ENCODE peak calls at places on chromosome 10, in ten cellular contexts. One of them, this sample, is unnamed.
A peak's percentile ranks its signal among the peaks of the same experiment; 100 is the strongest.

GRCh38 chr10:2920638-2921037 is 146.7 kb upstream of the PFKP start:
- DNase-seq in neuronal stem cell: no peak
- DNase-seq in Panc1: no peak
- DNase-seq in activated T-cell treated with anti-CD3 and anti-CD28 coated beads for 48 hours: no peak
- DNase-seq in cardiac septum: no peak
- DNase-seq in small intestine: peak; percentile 12
- DNase-seq in NCI-H1436: no peak
- DNase-seq in H54: no peak
- DNase-seq in T-cell: no peak
- DNase-seq in activated naive CD4-positive, alpha-beta T cell: no peak
- DNase-seq in this sample: no peak

GRCh38 chr10:58846856-58847255 is 329.6 kb upstream of the PHYHIPL start:
- DNase-seq in small intestine: no peak
- DNase-seq in activated naive CD4-positive, alpha-beta T cell: no peak
- DNase-seq in NCI-H1436: no peak
- DNase-seq in H54: no peak
- DNase-seq in T-cell: no peak
- DNase-seq in cardiac septum: no peak
- DNase-seq in neuronal stem cell: no peak
- DNase-seq in activated T-cell treated with anti-CD3 and anti-CD28 coated beads for 48 hours: no peak
- DNase-seq in Panc1: no peak
- DNase-seq in this sample: peak; percentile 39

GRCh38 chr10:76487582-76487981 is 1056.2 kb downstream of the LRMDA start:
- DNase-seq in activated naive CD4-positive, alpha-beta T cell: no peak
- DNase-seq in small intestine: no peak
- DNase-seq in activated T-cell treated with anti-CD3 and anti-CD28 coated beads for 48 hours: no peak
- DNase-seq in Panc1: no peak
- DNase-seq in neuronal stem cell: no peak
- DNase-seq in H54: no peak
- DNase-seq in cardiac septum: no peak
- DNase-seq in T-cell: no peak
- DNase-seq in NCI-H1436: no peak
- DNase-seq in this sample: no peak

GRCh38 chr10:119333146-119333792 is 125.9 kb downstream of the GRK5 start:
- DNase-seq in H54: peak; percentile 65
- DNase-seq in NCI-H1436: no peak
- DNase-seq in activated T-cell treated with anti-CD3 and anti-CD28 coated beads for 48 hours: peak; percentile 47
- DNase-seq in neuronal stem cell: no peak
- DNase-seq in small intestine: no peak
- DNase-seq in activated naive CD4-positive, alpha-beta T cell: no peak
- DNase-seq in T-cell: no peak
- DNase-seq in cardiac septum: no peak
- DNase-seq in Panc1: no peak
- DNase-seq in this sample: no peak

GRCh38 chr10:116801658-116802057 is 47.6 kb upstream of the ENO4 start:
- DNase-seq in small intestine: no peak
- DNase-seq in activated T-cell treated with anti-CD3 and anti-CD28 coated beads for 48 hours: no peak
- DNase-seq in activated naive CD4-positive, alpha-beta T cell: no peak
- DNase-seq in Panc1: no peak
- DNase-seq in H54: no peak
- DNase-seq in cardiac septum: no peak
- DNase-seq in T-cell: no peak
- DNase-seq in NCI-H1436: no peak
- DNase-seq in neuronal stem cell: no peak
- DNase-seq in this sample: no peak

GRCh38 chr10:52332815-52333214 is 18.7 kb downstream of the DKK1 start:
- DNase-seq in H54: no peak
- DNase-seq in activated naive CD4-positive, alpha-beta T cell: no peak
- DNase-seq in T-cell: no peak
- DNase-seq in NCI-H1436: no peak
- DNase-seq in activated T-cell treated with anti-CD3 and anti-CD28 coated beads for 48 hours: no peak
- DNase-seq in Panc1: no peak
- DNase-seq in cardiac septum: no peak
- DNase-seq in small intestine: no peak
- DNase-seq in neuronal stem cell: no peak
- DNase-seq in this sample: no peak

GRCh38 chr10:48249004-48249762 is 25.3 kb downstream of the FRMPD2 start:
- DNase-seq in activated naive CD4-positive, alpha-beta T cell: no peak
- DNase-seq in NCI-H1436: no peak
- DNase-seq in neuronal stem cell: no peak
- DNase-seq in Panc1: no peak
- DNase-seq in T-cell: no peak
- DNase-seq in activated T-cell treated with anti-CD3 and anti-CD28 coated beads for 48 hours: no peak
- DNase-seq in small intestine: no peak
- DNase-seq in cardiac septum: no peak
- DNase-seq in H54: no peak
- DNase-seq in this sample: no peak

GRCh38 chr10:131641231-131641630 is 259.6 kb upstream of the PPP2R2D start:
- DNase-seq in neuronal stem cell: no peak
- DNase-seq in cardiac septum: peak; percentile 53
- DNase-seq in activated T-cell treated with anti-CD3 and anti-CD28 coated beads for 48 hours: peak; percentile 8
- DNase-seq in activated naive CD4-positive, alpha-beta T cell: no peak
- DNase-seq in T-cell: no peak
- DNase-seq in H54: no peak
- DNase-seq in NCI-H1436: no peak
- DNase-seq in small intestine: no peak
- DNase-seq in Panc1: no peak
- DNase-seq in this sample: no peak

GRCh38 chr10:90138844-90139243 is 437.5 kb downstream of the KIF20B start:
- DNase-seq in H54: no peak
- DNase-seq in small intestine: no peak
- DNase-seq in cardiac septum: no peak
- DNase-seq in neuronal stem cell: no peak
- DNase-seq in activated naive CD4-positive, alpha-beta T cell: no peak
- DNase-seq in T-cell: no peak
- DNase-seq in Panc1: no peak
- DNase-seq in activated T-cell treated with anti-CD3 and anti-CD28 coated beads for 48 hours: no peak
- DNase-seq in NCI-H1436: no peak
- DNase-seq in this sample: no peak

GRCh38 chr10:71880425-71881306 is 29.6 kb upstream of the PSAP start:
- DNase-seq in Panc1: no peak
- DNase-seq in H54: no peak
- DNase-seq in small intestine: no peak
- DNase-seq in T-cell: no peak
- DNase-seq in cardiac septum: no peak
- DNase-seq in NCI-H1436: no peak
- DNase-seq in activated naive CD4-positive, alpha-beta T cell: no peak
- DNase-seq in neuronal stem cell: no peak
- DNase-seq in activated T-cell treated with anti-CD3 and anti-CD28 coated beads for 48 hours: no peak
- DNase-seq in this sample: peak; percentile 92

GRCh38 chr10:97062484-97062883 is 123.3 kb downstream of the SLIT1 start:
- DNase-seq in H54: no peak
- DNase-seq in neuronal stem cell: no peak
- DNase-seq in small intestine: no peak
- DNase-seq in T-cell: no peak
- DNase-seq in activated T-cell treated with anti-CD3 and anti-CD28 coated beads for 48 hours: no peak
- DNase-seq in activated naive CD4-positive, alpha-beta T cell: no peak
- DNase-seq in cardiac septum: no peak
- DNase-seq in Panc1: no peak
- DNase-seq in NCI-H1436: no peak
- DNase-seq in this sample: no peak

GRCh38 chr10:116272497-116273221 is at the start of gene GFRA1:
- DNase-seq in H54: no peak
- DNase-seq in small intestine: no peak
- DNase-seq in cardiac septum: no peak
- DNase-seq in activated naive CD4-positive, alpha-beta T cell: no peak
- DNase-seq in T-cell: no peak
- DNase-seq in Panc1: no peak
- DNase-seq in NCI-H1436: no peak
- DNase-seq in activated T-cell treated with anti-CD3 and anti-CD28 coated beads for 48 hours: no peak
- DNase-seq in neuronal stem cell: peak; percentile 40
- DNase-seq in this sample: no peak

GRCh38 chr10:96044686-96045085 is 1.3 kb downstream of the CCNJ start:
- DNase-seq in small intestine: peak; percentile 21
- DNase-seq in NCI-H1436: no peak
- DNase-seq in neuronal stem cell: no peak
- DNase-seq in activated naive CD4-positive, alpha-beta T cell: no peak
- DNase-seq in T-cell: no peak
- DNase-seq in H54: no peak
- DNase-seq in Panc1: no peak
- DNase-seq in cardiac septum: no peak
- DNase-seq in activated T-cell treated with anti-CD3 and anti-CD28 coated beads for 48 hours: no peak
- DNase-seq in this sample: no peak

GRCh38 chr10:43417950-43418768 is 9.2 kb upstream of the HNRNPF start:
- DNase-seq in T-cell: no peak
- DNase-seq in small intestine: no peak
- DNase-seq in Panc1: no peak
- DNase-seq in activated T-cell treated with anti-CD3 and anti-CD28 coated beads for 48 hours: no peak
- DNase-seq in cardiac septum: no peak
- DNase-seq in activated naive CD4-positive, alpha-beta T cell: no peak
- DNase-seq in neuronal stem cell: no peak
- DNase-seq in NCI-H1436: no peak
- DNase-seq in H54: no peak
- DNase-seq in this sample: no peak

GRCh38 chr10:44857363-44858016 is 53.6 kb upstream of the TMEM72 start:
- DNase-seq in activated T-cell treated with anti-CD3 and anti-CD28 coated beads for 48 hours: peak; percentile 52
- DNase-seq in small intestine: peak; percentile 43
- DNase-seq in H54: peak; percentile 76
- DNase-seq in NCI-H1436: peak; percentile 15
- DNase-seq in activated naive CD4-positive, alpha-beta T cell: no peak
- DNase-seq in Panc1: no peak
- DNase-seq in cardiac septum: peak; percentile 82
- DNase-seq in neuronal stem cell: peak; percentile 93
- DNase-seq in T-cell: peak; percentile 45
- DNase-seq in this sample: peak; percentile 58

GRCh38 chr10:86344714-86345161 is 21.9 kb downstream of the GRID1 start:
- DNase-seq in cardiac septum: peak; percentile 53
- DNase-seq in activated naive CD4-positive, alpha-beta T cell: no peak
- DNase-seq in T-cell: no peak
- DNase-seq in small intestine: peak; percentile 14
- DNase-seq in H54: peak; percentile 55
- DNase-seq in neuronal stem cell: no peak
- DNase-seq in Panc1: no peak
- DNase-seq in activated T-cell treated with anti-CD3 and anti-CD28 coated beads for 48 hours: no peak
- DNase-seq in NCI-H1436: no peak
- DNase-seq in this sample: no peak

GRCh38 chr10:104127411-104127810 is 5.4 kb downstream of the SFR1 start:
- DNase-seq in H54: no peak
- DNase-seq in activated T-cell treated with anti-CD3 and anti-CD28 coated beads for 48 hours: no peak
- DNase-seq in NCI-H1436: peak; percentile 13
- DNase-seq in cardiac septum: no peak
- DNase-seq in activated naive CD4-positive, alpha-beta T cell: no peak
- DNase-seq in T-cell: no peak
- DNase-seq in Panc1: no peak
- DNase-seq in neuronal stem cell: peak; percentile 8
- DNase-seq in small intestine: no peak
- DNase-seq in this sample: no peak

GRCh38 chr10:69061305-69062161 is 26.4 kb upstream of the SRGN start:
- DNase-seq in NCI-H1436: no peak
- DNase-seq in T-cell: peak; percentile 22
- DNase-seq in activated T-cell treated with anti-CD3 and anti-CD28 coated beads for 48 hours: no peak
- DNase-seq in H54: peak; percentile 81
- DNase-seq in small intestine: peak; percentile 75
- DNase-seq in cardiac septum: peak; percentile 84
- DNase-seq in activated naive CD4-positive, alpha-beta T cell: no peak
- DNase-seq in Panc1: peak; percentile 91
- DNase-seq in neuronal stem cell: no peak
- DNase-seq in this sample: no peak

GRCh38 chr10:95333997-95334792 is 43.4 kb upstream of the PDLIM1 start:
- DNase-seq in H54: peak; percentile 79
- DNase-seq in neuronal stem cell: no peak
- DNase-seq in activated T-cell treated with anti-CD3 and anti-CD28 coated beads for 48 hours: no peak
- DNase-seq in Panc1: no peak
- DNase-seq in T-cell: no peak
- DNase-seq in activated naive CD4-positive, alpha-beta T cell: no peak
- DNase-seq in NCI-H1436: no peak
- DNase-seq in cardiac septum: peak; percentile 88
- DNase-seq in small intestine: peak; percentile 15
- DNase-seq in this sample: peak; percentile 10

GRCh38 chr10:5618042-5618441 is 48.4 kb downstream of the ASB13 start:
- DNase-seq in H54: no peak
- DNase-seq in small intestine: no peak
- DNase-seq in T-cell: no peak
- DNase-seq in activated naive CD4-positive, alpha-beta T cell: no peak
- DNase-seq in activated T-cell treated with anti-CD3 and anti-CD28 coated beads for 48 hours: no peak
- DNase-seq in NCI-H1436: no peak
- DNase-seq in cardiac septum: no peak
- DNase-seq in neuronal stem cell: no peak
- DNase-seq in Panc1: no peak
- DNase-seq in this sample: no peak

GRCh38 chr10:114565066-114565465 is 93.0 kb downstream of the ABLIM1 start:
- DNase-seq in H54: no peak
- DNase-seq in Panc1: no peak
- DNase-seq in neuronal stem cell: no peak
- DNase-seq in activated naive CD4-positive, alpha-beta T cell: no peak
- DNase-seq in cardiac septum: no peak
- DNase-seq in T-cell: no peak
- DNase-seq in activated T-cell treated with anti-CD3 and anti-CD28 coated beads for 48 hours: no peak
- DNase-seq in NCI-H1436: no peak
- DNase-seq in small intestine: no peak
- DNase-seq in this sample: no peak

GRCh38 chr10:57849726-57850357 is 417.9 kb downstream of the IPMK start:
- DNase-seq in neuronal stem cell: no peak
- DNase-seq in Panc1: peak; percentile 5
- DNase-seq in activated T-cell treated with anti-CD3 and anti-CD28 coated beads for 48 hours: no peak
- DNase-seq in cardiac septum: no peak
- DNase-seq in T-cell: no peak
- DNase-seq in activated naive CD4-positive, alpha-beta T cell: no peak
- DNase-seq in small intestine: no peak
- DNase-seq in H54: no peak
- DNase-seq in NCI-H1436: no peak
- DNase-seq in this sample: no peak

GRCh38 chr10:122859527-122859926 is 13.9 kb upstream of the CUZD1 start:
- DNase-seq in small intestine: no peak
- DNase-seq in activated T-cell treated with anti-CD3 and anti-CD28 coated beads for 48 hours: no peak
- DNase-seq in Panc1: no peak
- DNase-seq in T-cell: no peak
- DNase-seq in H54: no peak
- DNase-seq in NCI-H1436: no peak
- DNase-seq in neuronal stem cell: no peak
- DNase-seq in activated naive CD4-positive, alpha-beta T cell: no peak
- DNase-seq in cardiac septum: no peak
- DNase-seq in this sample: no peak

GRCh38 chr10:13189946-13190345 is 28.6 kb downstream of the MCM10 start:
- DNase-seq in T-cell: no peak
- DNase-seq in cardiac septum: no peak
- DNase-seq in Panc1: no peak
- DNase-seq in small intestine: no peak
- DNase-seq in H54: no peak
- DNase-seq in activated naive CD4-positive, alpha-beta T cell: no peak
- DNase-seq in activated T-cell treated with anti-CD3 and anti-CD28 coated beads for 48 hours: no peak
- DNase-seq in neuronal stem cell: no peak
- DNase-seq in NCI-H1436: no peak
- DNase-seq in this sample: no peak

GRCh38 chr10:86821600-86821999 is 65.2 kb downstream of the BMPR1A start:
- DNase-seq in small intestine: no peak
- DNase-seq in cardiac septum: no peak
- DNase-seq in neuronal stem cell: no peak
- DNase-seq in Panc1: no peak
- DNase-seq in NCI-H1436: no peak
- DNase-seq in H54: no peak
- DNase-seq in activated T-cell treated with anti-CD3 and anti-CD28 coated beads for 48 hours: no peak
- DNase-seq in T-cell: no peak
- DNase-seq in activated naive CD4-positive, alpha-beta T cell: no peak
- DNase-seq in this sample: no peak

GRCh38 chr10:97937054-97937453 is 87.4 kb downstream of the GOLGA7B start:
- DNase-seq in small intestine: no peak
- DNase-seq in Panc1: no peak
- DNase-seq in activated T-cell treated with anti-CD3 and anti-CD28 coated beads for 48 hours: no peak
- DNase-seq in activated naive CD4-positive, alpha-beta T cell: no peak
- DNase-seq in T-cell: no peak
- DNase-seq in NCI-H1436: no peak
- DNase-seq in neuronal stem cell: no peak
- DNase-seq in H54: no peak
- DNase-seq in cardiac septum: no peak
- DNase-seq in this sample: no peak

GRCh38 chr10:29026065-29026797 is 262.6 kb upstream of the LYZL1 start:
- DNase-seq in NCI-H1436: no peak
- DNase-seq in neuronal stem cell: no peak
- DNase-seq in cardiac septum: no peak
- DNase-seq in activated T-cell treated with anti-CD3 and anti-CD28 coated beads for 48 hours: no peak
- DNase-seq in H54: no peak
- DNase-seq in activated naive CD4-positive, alpha-beta T cell: no peak
- DNase-seq in Panc1: no peak
- DNase-seq in T-cell: no peak
- DNase-seq in small intestine: no peak
- DNase-seq in this sample: no peak